ENCODE peak calls at places on chromosomes 16 and 17, in six cellular contexts. D, L, S, Q, Y and U are unnamed samples.

GRCh38 chr16:59412275-59412841 is 678.2 kb upstream of the GOT2 start:
- DNase-seq in D (no peak), L (no peak), S (no peak), Q (no peak), Y (no peak), U (no peak)

GRCh38 chr17:55825213-55825612 is 74.4 kb downstream of the PCTP start:
- DNase-seq in D (no peak), L (no peak), S (no peak), Q (no peak), Y (no peak), U (no peak)

GRCh38 chr16:78706637-78707036 is 607.2 kb downstream of the WWOX start:
- DNase-seq in D (no peak), L (no peak), S (no peak), Q (no peak), Y (no peak), U (no peak)

GRCh38 chr16:89795676-89796075 is 20.8 kb downstream of the FANCA start:
- DNase-seq in D (no peak), L (no peak), S (no peak), Q (no peak), Y (no peak), U (no peak)

GRCh38 chr17:75205037-75205792 is at the start of gene NUP85:
- DNase-seq in D (peak; percentile 95), L (peak; percentile 99), S (peak; percentile 98), Q (peak; percentile 98), Y (peak; percentile 79), U (peak; percentile 74)

GRCh38 chr17:14882131-14882530 is 383.0 kb downstream of the PMP22 start:
- DNase-seq in D (no peak), L (no peak), S (no peak), Q (no peak), Y (peak; percentile 67), U (no peak)

GRCh38 chr17:83124871-83125514 is 45.6 kb downstream of the METRNL start:
- DNase-seq in D (peak; percentile 65), L (peak; percentile 24), S (peak; percentile 38), Q (peak; percentile 86), Y (no peak), U (no peak)

GRCh38 chr17:39838784-39839183 is 25.3 kb downstream of the IKZF3 start:
- DNase-seq in D (no peak), L (no peak), S (no peak), Q (no peak), Y (no peak), U (no peak)

GRCh38 chr17:57620576-57620975 is 124.5 kb downstream of the CCDC182 start:
- DNase-seq in D (no peak), L (no peak), S (no peak), Q (no peak), Y (no peak), U (no peak)

GRCh38 chr17:57286372-57287105 is 30.2 kb downstream of the MSI2 start:
- DNase-seq in D (no peak), L (no peak), S (no peak), Q (no peak), Y (no peak), U (no peak)

GRCh38 chr16:12661656-12662172 is 142.0 kb downstream of the CPPED1 start:
- DNase-seq in D (no peak), L (peak; percentile 93), S (no peak), Q (no peak), Y (no peak), U (no peak)